ENCODE peak calls at places on chromosome 1, in five cellular contexts. E is stomach, U is mucosa of gallbladder, W is NCI-H1436, P is body of pancreas. R is an unnamed sample.

GRCh38 chr1:191582169-191582568 is 576.1 kb upstream of the RGS18 start:
- DNase-seq in E (no peak), U (no peak), W (no peak), P (no peak), R (no peak)

GRCh38 chr1:146007048-146007784 is 10.8 kb upstream of the TXNIP start:
- DNase-seq in E (peak; percentile 60), U (peak; percentile 87), W (peak; percentile 63), P (peak; percentile 77), R (peak; percentile 85)

GRCh38 chr1:162302246-162302645 is 74.4 kb downstream of the SPATA46 start:
- DNase-seq in E (no peak), U (no peak), W (no peak), P (no peak), R (no peak)

GRCh38 chr1:7470904-7471638 is 300.0 kb upstream of the VAMP3 start:
- DNase-seq in E (peak; percentile 46), U (peak; percentile 82), W (no peak), P (peak; percentile 28), R (peak; percentile 54)

GRCh38 chr1:33373606-33374005 is 52.7 kb upstream of the A3GALT2 start:
- DNase-seq in E (no peak), U (no peak), W (no peak), P (no peak), R (no peak)

GRCh38 chr1:224317383-224318045 is 12.5 kb downstream of the NVL start:
- DNase-seq in E (no peak), U (no peak), W (peak; percentile 49), P (no peak), R (no peak)

GRCh38 chr1:112172294-112172882 is 182.9 kb upstream of the KCND3 start:
- DNase-seq in E (no peak), U (peak; percentile 61), W (no peak), P (peak; percentile 48), R (peak; percentile 18)

GRCh38 chr1:56908619-56909340 is 54.2 kb downstream of the C8A start:
- DNase-seq in E (no peak), U (no peak), W (no peak), P (no peak), R (no peak)

GRCh38 chr1:92080128-92080985 is at the start of gene BTBD8:
- DNase-seq in E (peak; percentile 74), U (peak; percentile 76), W (peak; percentile 74), P (peak; percentile 76), R (peak; percentile 86)

GRCh38 chr1:22710688-22711024 is at the start of gene EPHB2:
- DNase-seq in E (peak; percentile 27), U (no peak), W (peak; percentile 31), P (peak; percentile 45), R (peak; percentile 63)

GRCh38 chr1:93358293-93358692 is 12.6 kb downstream of the DR1 start:
- DNase-seq in E (no peak), U (no peak), W (no peak), P (no peak), R (no peak)

GRCh38 chr1:41862411-41863221 is 56.1 kb downstream of the HIVEP3 start:
- DNase-seq in E (no peak), U (no peak), W (no peak), P (no peak), R (no peak)

GRCh38 chr1:225445644-225446297 is 17.9 kb upstream of the LBR start:
- DNase-seq in E (no peak), U (no peak), W (no peak), P (no peak), R (peak; percentile 70)

GRCh38 chr1:236156512-236157208 is 14.3 kb downstream of the GPR137B start:
- DNase-seq in E (no peak), U (no peak), W (no peak), P (no peak), R (no peak)

R was measured in colonic mucosa.